ENCODE peak calls at places on chromosomes 6 and 20, in nine cellular contexts. One of them, this sample, is unnamed.
A peak's percentile ranks its signal among the peaks of the same experiment; 100 is the strongest.

GRCh38 chr6:104887350-104887749 is 27.6 kb upstream of the HACE1 start:
- DNase-seq in naive thymus-derived CD4-positive, alpha-beta T cell: peak; percentile 29
- DNase-seq in HAP-1: peak; percentile 49
- DNase-seq in hepatocyte: peak; percentile 63
- DNase-seq in NCI-H460: peak; percentile 38
- DNase-seq in dermis microvascular lymphatic vessel endothelial cell: peak; percentile 45
- DNase-seq in GM19239: no peak
- DNase-seq in type B pancreatic cell: no peak
- DNase-seq in thoracic aorta: no peak
- DNase-seq in this sample: no peak

GRCh38 chr6:139251377-139252017 is 40.3 kb downstream of the TXLNB start:
- DNase-seq in naive thymus-derived CD4-positive, alpha-beta T cell: no peak
- DNase-seq in hepatocyte: no peak
- DNase-seq in type B pancreatic cell: no peak
- DNase-seq in GM19239: no peak
- DNase-seq in thoracic aorta: no peak
- DNase-seq in NCI-H460: no peak
- DNase-seq in dermis microvascular lymphatic vessel endothelial cell: peak; percentile 54
- DNase-seq in HAP-1: no peak
- DNase-seq in this sample: no peak

GRCh38 chr6:87965806-87966205 is 81.8 kb upstream of the SPACA1 start:
- DNase-seq in thoracic aorta: no peak
- DNase-seq in naive thymus-derived CD4-positive, alpha-beta T cell: no peak
- DNase-seq in GM19239: no peak
- DNase-seq in dermis microvascular lymphatic vessel endothelial cell: no peak
- DNase-seq in NCI-H460: no peak
- DNase-seq in type B pancreatic cell: no peak
- DNase-seq in HAP-1: no peak
- DNase-seq in hepatocyte: no peak
- DNase-seq in this sample: no peak

GRCh38 chr20:1741309-1742048 is 83.9 kb upstream of the SIRPG start:
- DNase-seq in dermis microvascular lymphatic vessel endothelial cell: no peak
- DNase-seq in GM19239: no peak
- DNase-seq in hepatocyte: no peak
- DNase-seq in NCI-H460: no peak
- DNase-seq in naive thymus-derived CD4-positive, alpha-beta T cell: no peak
- DNase-seq in HAP-1: no peak
- DNase-seq in type B pancreatic cell: no peak
- DNase-seq in thoracic aorta: no peak
- DNase-seq in this sample: no peak

GRCh38 chr6:139161169-139161568 is 26.3 kb downstream of the HECA start:
- DNase-seq in naive thymus-derived CD4-positive, alpha-beta T cell: peak; percentile 93
- DNase-seq in thoracic aorta: no peak
- DNase-seq in type B pancreatic cell: no peak
- DNase-seq in hepatocyte: no peak
- DNase-seq in GM19239: no peak
- DNase-seq in HAP-1: no peak
- DNase-seq in NCI-H460: no peak
- DNase-seq in dermis microvascular lymphatic vessel endothelial cell: no peak
- DNase-seq in this sample: no peak

GRCh38 chr20:57801046-57801445 is 91.2 kb upstream of the PMEPA1 start:
- DNase-seq in type B pancreatic cell: no peak
- DNase-seq in naive thymus-derived CD4-positive, alpha-beta T cell: no peak
- DNase-seq in NCI-H460: no peak
- DNase-seq in thoracic aorta: no peak
- DNase-seq in hepatocyte: no peak
- DNase-seq in HAP-1: no peak
- DNase-seq in dermis microvascular lymphatic vessel endothelial cell: no peak
- DNase-seq in GM19239: no peak
- DNase-seq in this sample: no peak

GRCh38 chr6:131413191-131413830 is 159.7 kb upstream of the ARG1 start:
- DNase-seq in HAP-1: no peak
- DNase-seq in GM19239: no peak
- DNase-seq in thoracic aorta: no peak
- DNase-seq in NCI-H460: no peak
- DNase-seq in hepatocyte: no peak
- DNase-seq in type B pancreatic cell: no peak
- DNase-seq in naive thymus-derived CD4-positive, alpha-beta T cell: no peak
- DNase-seq in dermis microvascular lymphatic vessel endothelial cell: no peak
- DNase-seq in this sample: no peak

GRCh38 chr6:135002229-135002844 is 52.3 kb downstream of the HBS1L start:
- DNase-seq in dermis microvascular lymphatic vessel endothelial cell: no peak
- DNase-seq in naive thymus-derived CD4-positive, alpha-beta T cell: peak; percentile 28
- DNase-seq in type B pancreatic cell: no peak
- DNase-seq in HAP-1: no peak
- DNase-seq in NCI-H460: peak; percentile 0
- DNase-seq in hepatocyte: peak; percentile 23
- DNase-seq in GM19239: no peak
- DNase-seq in thoracic aorta: no peak
- DNase-seq in this sample: no peak

GRCh38 chr6:11144393-11144829 is 32.9 kb upstream of the ERVFRD-1 start:
- DNase-seq in NCI-H460: peak; percentile 78
- DNase-seq in thoracic aorta: peak; percentile 22
- DNase-seq in HAP-1: peak; percentile 90
- DNase-seq in naive thymus-derived CD4-positive, alpha-beta T cell: peak; percentile 65
- DNase-seq in type B pancreatic cell: no peak
- DNase-seq in hepatocyte: peak; percentile 85
- DNase-seq in dermis microvascular lymphatic vessel endothelial cell: peak; percentile 65
- DNase-seq in GM19239: peak; percentile 71
- DNase-seq in this sample: peak; percentile 52

This sample was measured in omental fat pad.